ENCODE peak calls at places on chromosomes 2 and 18, in seven cellular contexts. E, C, H, S, A, P and Z are unnamed samples.

GRCh38 chr2:210727549-210727948 is 171.2 kb downstream of the CPS1 start:
- DNase-seq in E (no peak), C (no peak), H (no peak), S (no peak), A (no peak), P (no peak), Z (no peak)

GRCh38 chr18:74126684-74127482 is 20.8 kb downstream of the FBXO15 start:
- DNase-seq in E (no peak), C (no peak), H (no peak), S (no peak), A (no peak), P (no peak), Z (no peak)

GRCh38 chr2:230690439-230690838 is 22.2 kb upstream of the CAB39 start:
- DNase-seq in E (peak; percentile 59), C (peak; percentile 78), H (no peak), S (no peak), A (no peak), P (no peak), Z (no peak)

GRCh38 chr2:45554764-45555163 is 56.3 kb downstream of the SRBD1 start:
- DNase-seq in E (no peak), C (no peak), H (no peak), S (no peak), A (no peak), P (no peak), Z (no peak)

GRCh38 chr2:26299488-26300092 is 46.4 kb upstream of the SELENOI start:
- DNase-seq in E (peak; percentile 47), C (no peak), H (no peak), S (no peak), A (peak; percentile 82), P (peak; percentile 72), Z (peak; percentile 22)

GRCh38 chr2:218152777-218153176 is 14.0 kb downstream of the CXCR1 start:
- DNase-seq in E (no peak), C (no peak), H (no peak), S (no peak), A (peak; percentile 66), P (no peak), Z (no peak)

GRCh38 chr2:45131587-45131986 is 122.3 kb upstream of the SIX2 start:
- DNase-seq in E (no peak), C (no peak), H (no peak), S (no peak), A (no peak), P (no peak), Z (no peak)

GRCh38 chr2:233152541-233152940 is 92.4 kb downstream of the INPP5D start:
- DNase-seq in E (no peak), C (no peak), H (peak; percentile 37), S (no peak), A (no peak), P (no peak), Z (no peak)

GRCh38 chr2:195532255-195532627 is 124.8 kb upstream of the SLC39A10 start:
- DNase-seq in E (no peak), C (no peak), H (no peak), S (no peak), A (no peak), P (no peak), Z (no peak)

GRCh38 chr2:10414000-10414451 is 34.1 kb downstream of the ODC1 start:
- DNase-seq in E (no peak), C (no peak), H (no peak), S (no peak), A (peak; percentile 75), P (no peak), Z (peak; percentile 48)

GRCh38 chr18:11859903-11860407 is 8.7 kb downstream of the CHMP1B start:
- DNase-seq in E (no peak), C (no peak), H (no peak), S (no peak), A (peak; percentile 97), P (peak; percentile 50), Z (no peak)

GRCh38 chr2:175012516-175012915 is 7.3 kb upstream of the CHN1 start:
- DNase-seq in E (no peak), C (no peak), H (no peak), S (no peak), A (no peak), P (no peak), Z (no peak)

GRCh38 chr2:161992526-161992925 is 81.5 kb downstream of the DPP4 start:
- DNase-seq in E (no peak), C (no peak), H (no peak), S (no peak), A (no peak), P (no peak), Z (peak; percentile 17)

GRCh38 chr2:18266188-18266587 is 294.3 kb downstream of the RDH14 start:
- DNase-seq in E (no peak), C (no peak), H (no peak), S (no peak), A (no peak), P (no peak), Z (no peak)

GRCh38 chr2:128442053-128442751 is 123.5 kb upstream of the HS6ST1 start:
- DNase-seq in E (peak; percentile 46), C (peak; percentile 80), H (no peak), S (no peak), A (no peak), P (peak; percentile 60), Z (no peak)

GRCh38 chr18:43634994-43635393 is 357.7 kb upstream of the SYT4 start:
- DNase-seq in E (no peak), C (no peak), H (no peak), S (no peak), A (no peak), P (no peak), Z (no peak)

GRCh38 chr2:72034353-72035095 is 113.1 kb downstream of the CYP26B1 start:
- DNase-seq in E (no peak), C (peak; percentile 50), H (no peak), S (no peak), A (no peak), P (peak; percentile 33), Z (no peak)

GRCh38 chr2:219636941-219637841 is 9.8 kb downstream of the SLC4A3 start:
- DNase-seq in E (peak; percentile 11), C (no peak), H (no peak), S (no peak), A (no peak), P (peak; percentile 23), Z (no peak)

GRCh38 chr2:219639356-219639755 is 11.9 kb downstream of the SLC4A3 start:
- DNase-seq in E (peak; percentile 24), C (peak; percentile 62), H (no peak), S (no peak), A (no peak), P (peak; percentile 29), Z (no peak)

GRCh38 chr2:219637842-219638185 is 10.4 kb downstream of the SLC4A3 start:
- DNase-seq in E (no peak), C (no peak), H (no peak), S (no peak), A (no peak), P (no peak), Z (no peak)

GRCh38 chr2:219638217-219638947 is 11.0 kb downstream of the SLC4A3 start:
- DNase-seq in E (peak; percentile 20), C (no peak), H (no peak), S (no peak), A (no peak), P (peak; percentile 79), Z (no peak)

DNA sequence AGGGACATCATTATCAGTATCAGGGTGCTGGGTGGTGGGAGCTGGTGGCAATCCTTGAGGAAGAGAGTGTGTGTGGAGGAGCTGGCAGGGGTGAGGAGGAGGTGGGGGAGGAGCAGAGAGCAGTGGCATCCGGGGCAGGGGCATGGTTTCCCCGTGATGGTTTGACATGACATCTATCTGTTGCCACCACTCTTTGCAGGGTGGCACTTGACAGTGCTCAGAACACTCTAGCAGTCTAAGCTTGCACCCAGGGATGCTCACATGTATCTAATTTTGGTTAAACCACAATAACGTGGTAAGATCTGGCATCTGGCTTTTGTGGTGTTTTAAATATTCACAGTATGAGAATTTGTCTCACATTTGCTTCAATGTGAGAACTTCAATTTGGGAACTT is 11.5 kb downstream of the SLC4A3 start:
- DNase-seq in E (no peak), C (no peak), H (no peak), S (peak; percentile 51), A (no peak), P (no peak), Z (no peak)
- H3K4me3 ChIP-seq in E (no peak overlapping the region), C (no peak overlapping the region), H (no peak overlapping the region), S (no peak overlapping the region), A (no peak overlapping the region), P (no peak overlapping the region), Z (no peak overlapping the region)

DNA sequence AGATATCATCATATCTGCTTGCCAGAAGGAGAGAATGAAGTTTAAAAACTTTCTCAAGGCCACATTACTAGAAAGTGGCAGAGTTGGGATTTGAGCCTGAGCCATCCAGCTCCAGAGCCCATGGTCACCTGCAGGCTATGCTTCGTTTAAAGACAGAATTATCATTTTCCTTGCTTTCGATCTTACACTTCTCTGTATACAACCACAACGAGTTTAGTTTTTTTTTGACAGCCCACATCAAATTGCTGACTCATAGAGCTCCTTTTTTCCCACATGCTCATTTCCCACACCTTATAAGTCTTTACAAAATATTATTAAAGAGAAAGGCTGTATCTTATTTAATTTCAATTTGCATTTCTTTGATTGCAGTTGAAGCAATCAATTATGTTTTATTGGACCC is 6.5 kb downstream of the PLEK start:
- DNase-seq in E (no peak), C (no peak), H (no peak), S (no peak), A (no peak), P (no peak), Z (peak; percentile 46)
- H3K4me3 ChIP-seq in E (no peak overlapping the region), C (no peak overlapping the region), H (no peak overlapping the region), S (no peak overlapping the region), A (no peak overlapping the region), P (no peak overlapping the region), Z (peak overlapping the region; percentile 79)

DNA sequence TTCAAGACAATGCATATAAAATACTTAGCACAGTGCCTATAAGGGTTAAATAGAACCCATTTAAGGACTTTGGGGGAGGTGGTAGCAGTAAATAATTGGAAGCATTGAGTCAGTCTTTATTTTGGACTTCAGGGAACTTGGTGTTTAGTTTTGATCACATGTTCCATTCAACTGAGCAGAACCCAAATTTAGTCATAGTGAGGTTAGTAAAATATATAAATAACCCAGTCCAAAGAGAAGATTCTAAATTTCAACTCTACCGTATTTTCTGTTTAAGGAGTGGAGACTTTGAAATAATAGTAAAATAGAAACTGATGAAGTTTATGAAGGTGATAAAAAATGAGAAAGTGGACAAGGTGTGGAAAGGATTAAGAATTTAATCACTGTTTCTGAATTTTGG is 19.7 kb downstream of the TWSG1 start:
- DNase-seq in E (no peak), C (no peak), H (no peak), S (no peak), A (no peak), P (no peak), Z (peak; percentile 56)
- H3K4me3 ChIP-seq in E (no peak overlapping the region), C (no peak overlapping the region), H (no peak overlapping the region), S (no peak overlapping the region), A (no peak overlapping the region), P (no peak overlapping the region), Z (peak overlapping the region; percentile 26)

DNA sequence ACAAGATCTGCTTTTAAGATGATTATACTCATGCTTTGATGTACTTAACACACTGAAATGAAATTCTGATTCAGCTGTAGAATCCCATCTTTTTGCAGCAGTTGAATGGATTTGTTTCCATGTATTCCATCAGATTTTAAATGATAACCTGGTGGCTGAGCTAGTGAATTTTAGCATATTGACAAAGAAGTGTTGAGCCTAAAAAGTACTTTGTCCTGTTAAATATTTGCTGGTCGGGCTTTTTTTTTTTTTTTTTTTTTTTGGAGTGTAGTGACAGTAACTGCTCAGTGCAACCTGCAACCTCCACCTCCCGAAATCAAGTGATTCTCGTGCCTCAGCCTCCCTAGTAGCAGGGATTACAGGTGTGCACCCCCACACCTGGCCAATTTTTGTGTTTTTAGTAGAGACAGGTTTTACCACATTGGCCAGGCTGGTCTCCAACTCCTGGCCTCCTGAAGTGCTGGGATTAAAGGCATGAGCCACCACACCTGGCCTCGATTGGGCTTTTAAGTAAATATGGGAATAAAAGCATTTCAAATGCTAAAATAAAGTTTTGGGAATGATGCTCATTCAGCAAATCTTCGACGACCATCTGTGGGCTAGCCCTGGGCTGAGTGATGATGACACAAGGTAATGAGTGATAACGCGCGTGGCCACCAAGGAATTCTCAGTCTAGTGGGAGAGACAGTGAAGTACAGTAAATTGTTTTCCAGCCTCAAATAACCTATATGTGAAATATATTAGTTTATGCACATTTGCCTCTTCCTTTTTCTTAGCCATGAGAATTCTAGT is 2.2 kb downstream of the ELP2 start:
- DNase-seq in E (no peak), C (no peak), H (no peak), S (no peak), A (no peak), P (no peak), Z (no peak)
- H3K4me3 ChIP-seq in E (no peak overlapping the region), C (peak overlapping the region; percentile 2), H (peak overlapping the region; percentile 99), S (peak overlapping the region; percentile 98), A (no peak overlapping the region), P (peak overlapping the region; percentile 96), Z (no peak overlapping the region)